ENCODE peak calls at places on chromosome 14, in seven cellular contexts. One of them, this sample, is unnamed.

GRCh38 chr14:85088231-85088630 is 441.7 kb upstream of the FLRT2 start:
- DNase-seq in IMR-90: no peak
- DNase-seq in H9: no peak
- DNase-seq in neuronal stem cell: no peak
- DNase-seq in mesenchymal stem cell: peak
- DNase-seq in H1: no peak
- DNase-seq in trophoblast cell: no peak
- DNase-seq in this sample: no peak

GRCh38 chr14:63510538-63510937 is 32.6 kb downstream of the PPP2R5E start:
- DNase-seq in IMR-90: peak
- DNase-seq in H9: no peak
- DNase-seq in neuronal stem cell: no peak
- DNase-seq in mesenchymal stem cell: peak
- DNase-seq in H1: no peak
- DNase-seq in trophoblast cell: no peak
- DNase-seq in this sample: no peak

GRCh38 chr14:34113051-34113511 is 162.2 kb upstream of the EGLN3 start:
- DNase-seq in IMR-90: peak
- DNase-seq in H9: no peak
- DNase-seq in neuronal stem cell: no peak
- DNase-seq in mesenchymal stem cell: peak
- DNase-seq in H1: no peak
- DNase-seq in trophoblast cell: peak
- DNase-seq in this sample: peak

GRCh38 chr14:50944647-50945413 is 547 bp upstream of the PYGL start:
- DNase-seq in IMR-90: peak
- DNase-seq in H9: no peak
- DNase-seq in neuronal stem cell: no peak
- DNase-seq in mesenchymal stem cell: peak
- DNase-seq in H1: no peak
- DNase-seq in trophoblast cell: peak
- DNase-seq in this sample: no peak

GRCh38 chr14:102917469-102918211 is 4.8 kb upstream of the AMN start:
- DNase-seq in IMR-90: peak
- DNase-seq in H9: peak
- DNase-seq in neuronal stem cell: no peak
- DNase-seq in mesenchymal stem cell: peak
- DNase-seq in H1: peak
- DNase-seq in trophoblast cell: no peak
- DNase-seq in this sample: peak

GRCh38 chr14:63308723-63309317 is 9.9 kb downstream of the GPHB5 start:
- DNase-seq in IMR-90: peak
- DNase-seq in H9: peak
- DNase-seq in neuronal stem cell: no peak
- DNase-seq in mesenchymal stem cell: no peak
- DNase-seq in H1: peak
- DNase-seq in trophoblast cell: peak
- DNase-seq in this sample: peak

GRCh38 chr14:52000019-52000582 is 10.8 kb downstream of the RTRAF start:
- DNase-seq in IMR-90: peak
- DNase-seq in H9: no peak
- DNase-seq in neuronal stem cell: no peak
- DNase-seq in mesenchymal stem cell: no peak
- DNase-seq in H1: no peak
- DNase-seq in trophoblast cell: no peak
- DNase-seq in this sample: no peak

GRCh38 chr14:59754256-59754655 is 116.3 kb downstream of the RTN1 start:
- DNase-seq in IMR-90: peak
- DNase-seq in H9: no peak
- DNase-seq in neuronal stem cell: no peak
- DNase-seq in mesenchymal stem cell: no peak
- DNase-seq in H1: no peak
- DNase-seq in trophoblast cell: no peak
- DNase-seq in this sample: peak

GRCh38 chr14:31927348-31927826 is 149.7 kb upstream of the ARHGAP5 start:
- DNase-seq in IMR-90: peak
- DNase-seq in H9: peak
- DNase-seq in neuronal stem cell: no peak
- DNase-seq in mesenchymal stem cell: peak
- DNase-seq in H1: no peak
- DNase-seq in trophoblast cell: no peak
- DNase-seq in this sample: peak

GRCh38 chr14:32350020-32350419 is 20.9 kb downstream of the AKAP6 start:
- DNase-seq in IMR-90: no peak
- DNase-seq in H9: no peak
- DNase-seq in neuronal stem cell: no peak
- DNase-seq in mesenchymal stem cell: no peak
- DNase-seq in H1: no peak
- DNase-seq in trophoblast cell: no peak
- DNase-seq in this sample: no peak

GRCh38 chr14:68780358-68781160 is 12.3 kb downstream of the ZFP36L1 start:
- DNase-seq in IMR-90: peak
- DNase-seq in H9: no peak
- DNase-seq in neuronal stem cell: no peak
- DNase-seq in mesenchymal stem cell: peak
- DNase-seq in H1: no peak
- DNase-seq in trophoblast cell: no peak
- DNase-seq in this sample: peak

GRCh38 chr14:42944284-42944683 is 1337.6 kb downstream of the LRFN5 start:
- DNase-seq in IMR-90: peak
- DNase-seq in H9: no peak
- DNase-seq in neuronal stem cell: no peak
- DNase-seq in mesenchymal stem cell: no peak
- DNase-seq in H1: no peak
- DNase-seq in trophoblast cell: no peak
- DNase-seq in this sample: no peak

GRCh38 chr14:67187826-67188225 is 1.4 kb upstream of the GARIN2 start:
- DNase-seq in IMR-90: peak
- DNase-seq in H9: no peak
- DNase-seq in neuronal stem cell: no peak
- DNase-seq in mesenchymal stem cell: peak
- DNase-seq in H1: no peak
- DNase-seq in trophoblast cell: no peak
- DNase-seq in this sample: no peak

GRCh38 chr14:71711619-71712018 is 220.6 kb upstream of the RGS6 start:
- DNase-seq in IMR-90: peak
- DNase-seq in H9: no peak
- DNase-seq in neuronal stem cell: peak
- DNase-seq in mesenchymal stem cell: no peak
- DNase-seq in H1: no peak
- DNase-seq in trophoblast cell: no peak
- DNase-seq in this sample: no peak

GRCh38 chr14:68562911-68563255 is 230.0 kb downstream of the ZFP36L1 start:
- DNase-seq in IMR-90: no peak
- DNase-seq in H9: no peak
- DNase-seq in neuronal stem cell: no peak
- DNase-seq in mesenchymal stem cell: no peak
- DNase-seq in H1: no peak
- DNase-seq in trophoblast cell: no peak
- DNase-seq in this sample: no peak

GRCh38 chr14:93708311-93708734 is 80.0 kb downstream of the PRIMA1 start:
- DNase-seq in IMR-90: no peak
- DNase-seq in H9: no peak
- DNase-seq in neuronal stem cell: no peak
- DNase-seq in mesenchymal stem cell: no peak
- DNase-seq in H1: no peak
- DNase-seq in trophoblast cell: no peak
- DNase-seq in this sample: no peak

GRCh38 chr14:68927089-68927488 is 52.0 kb downstream of the ACTN1 start:
- DNase-seq in IMR-90: no peak
- DNase-seq in H9: no peak
- DNase-seq in neuronal stem cell: no peak
- DNase-seq in mesenchymal stem cell: no peak
- DNase-seq in H1: no peak
- DNase-seq in trophoblast cell: no peak
- DNase-seq in this sample: no peak

GRCh38 chr14:93954900-93955891 is 21.2 kb downstream of the ASB2 start:
- DNase-seq in IMR-90: no peak
- DNase-seq in H9: no peak
- DNase-seq in neuronal stem cell: no peak
- DNase-seq in mesenchymal stem cell: no peak
- DNase-seq in H1: no peak
- DNase-seq in trophoblast cell: no peak
- DNase-seq in this sample: no peak

GRCh38 chr14:101844752-101845151 is 83.2 kb downstream of the PPP2R5C start:
- DNase-seq in IMR-90: no peak
- DNase-seq in H9: no peak
- DNase-seq in neuronal stem cell: no peak
- DNase-seq in mesenchymal stem cell: no peak
- DNase-seq in H1: no peak
- DNase-seq in trophoblast cell: no peak
- DNase-seq in this sample: no peak
- H2AK5ac ChIP-seq in IMR-90: no peak
- H2AK5ac ChIP-seq in H9: no peak
- H2AK5ac ChIP-seq in neuronal stem cell: no peak
- H2AK5ac ChIP-seq in mesenchymal stem cell: no peak
- H2AK5ac ChIP-seq in H1: no peak
- H2AK5ac ChIP-seq in trophoblast cell: no peak
- H2AK5ac ChIP-seq in this sample: no peak

GRCh38 chr14:37051680-37052079 is 120.7 kb downstream of the SLC25A21 start:
- DNase-seq in IMR-90: no peak
- DNase-seq in H9: peak
- DNase-seq in neuronal stem cell: no peak
- DNase-seq in mesenchymal stem cell: no peak
- DNase-seq in H1: no peak
- DNase-seq in trophoblast cell: no peak
- DNase-seq in this sample: no peak

GRCh38 chr14:37051153-37051552 is 121.3 kb downstream of the SLC25A21 start:
- DNase-seq in IMR-90: no peak
- DNase-seq in H9: no peak
- DNase-seq in neuronal stem cell: no peak
- DNase-seq in mesenchymal stem cell: no peak
- DNase-seq in H1: no peak
- DNase-seq in trophoblast cell: no peak
- DNase-seq in this sample: no peak

GRCh38 chr14:37054869-37055268 is 117.5 kb downstream of the SLC25A21 start:
- DNase-seq in IMR-90: no peak
- DNase-seq in H9: no peak
- DNase-seq in neuronal stem cell: no peak
- DNase-seq in mesenchymal stem cell: no peak
- DNase-seq in H1: no peak
- DNase-seq in trophoblast cell: no peak
- DNase-seq in this sample: no peak

GRCh38 chr14:37056473-37056872 is 115.9 kb downstream of the SLC25A21 start:
- DNase-seq in IMR-90: peak
- DNase-seq in H9: no peak
- DNase-seq in neuronal stem cell: no peak
- DNase-seq in mesenchymal stem cell: peak
- DNase-seq in H1: no peak
- DNase-seq in trophoblast cell: no peak
- DNase-seq in this sample: peak

DNA sequence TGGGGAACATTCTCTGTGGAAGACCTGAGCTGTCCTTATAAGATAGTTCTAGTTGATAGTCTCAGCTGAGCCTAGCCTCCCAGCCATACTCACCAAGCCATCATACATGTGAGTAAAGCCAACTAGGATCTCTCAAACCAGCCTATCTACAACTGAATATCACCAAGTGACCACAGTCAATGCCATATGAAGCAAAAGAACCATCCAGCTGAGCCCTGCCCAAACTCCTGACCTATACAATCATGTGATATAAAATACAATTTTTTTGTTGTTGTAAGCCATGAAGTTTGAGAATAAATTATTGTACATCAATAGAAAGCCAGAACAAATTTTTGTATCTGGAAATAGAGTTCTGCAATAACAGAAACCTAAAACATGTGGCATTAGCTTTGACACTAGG is 118.3 kb downstream of the SLC25A21 start:
- DNase-seq in IMR-90: no peak
- DNase-seq in H9: no peak
- DNase-seq in neuronal stem cell: no peak
- DNase-seq in mesenchymal stem cell: no peak
- DNase-seq in H1: no peak
- DNase-seq in trophoblast cell: no peak
- DNase-seq in this sample: no peak
- H2AK5ac ChIP-seq in IMR-90: no peak
- H2AK5ac ChIP-seq in H9: no peak
- H2AK5ac ChIP-seq in neuronal stem cell: no peak
- H2AK5ac ChIP-seq in mesenchymal stem cell: no peak
- H2AK5ac ChIP-seq in H1: no peak
- H2AK5ac ChIP-seq in trophoblast cell: no peak
- H2AK5ac ChIP-seq in this sample: no peak

GRCh38 chr14:95349241-95349640 is 29.5 kb upstream of the CLMN start:
- DNase-seq in IMR-90: no peak
- DNase-seq in H9: no peak
- DNase-seq in neuronal stem cell: no peak
- DNase-seq in mesenchymal stem cell: no peak
- DNase-seq in H1: no peak
- DNase-seq in trophoblast cell: no peak
- DNase-seq in this sample: no peak
- H2AK5ac ChIP-seq in IMR-90: no peak
- H2AK5ac ChIP-seq in H9: no peak
- H2AK5ac ChIP-seq in neuronal stem cell: no peak
- H2AK5ac ChIP-seq in mesenchymal stem cell: no peak
- H2AK5ac ChIP-seq in H1: no peak
- H2AK5ac ChIP-seq in trophoblast cell: no peak
- H2AK5ac ChIP-seq in this sample: no peak

GRCh38 chr14:73786942-73787759 is 64.5 kb upstream of the PTGR2 start:
- DNase-seq in IMR-90: peak
- DNase-seq in H9: peak
- DNase-seq in neuronal stem cell: no peak
- DNase-seq in mesenchymal stem cell: peak
- DNase-seq in H1: peak
- DNase-seq in trophoblast cell: peak
- DNase-seq in this sample: peak

GRCh38 chr14:73789996-73790581 is 61.5 kb upstream of the PTGR2 start:
- DNase-seq in IMR-90: peak
- DNase-seq in H9: no peak
- DNase-seq in neuronal stem cell: no peak
- DNase-seq in mesenchymal stem cell: peak
- DNase-seq in H1: no peak
- DNase-seq in trophoblast cell: no peak
- DNase-seq in this sample: no peak

GRCh38 chr14:73786632-73786941 is 65.0 kb upstream of the PTGR2 start:
- DNase-seq in IMR-90: peak
- DNase-seq in H9: peak
- DNase-seq in neuronal stem cell: no peak
- DNase-seq in mesenchymal stem cell: peak
- DNase-seq in H1: no peak
- DNase-seq in trophoblast cell: no peak
- DNase-seq in this sample: peak

GRCh38 chr14:73787760-73788508 is 63.7 kb upstream of the PTGR2 start:
- DNase-seq in IMR-90: peak
- DNase-seq in H9: no peak
- DNase-seq in neuronal stem cell: no peak
- DNase-seq in mesenchymal stem cell: peak
- DNase-seq in H1: no peak
- DNase-seq in trophoblast cell: no peak
- DNase-seq in this sample: no peak

GRCh38 chr14:73788871-73789590 is 62.6 kb upstream of the PTGR2 start:
- DNase-seq in IMR-90: no peak
- DNase-seq in H9: no peak
- DNase-seq in neuronal stem cell: no peak
- DNase-seq in mesenchymal stem cell: no peak
- DNase-seq in H1: no peak
- DNase-seq in trophoblast cell: no peak
- DNase-seq in this sample: no peak
- H2AK5ac ChIP-seq in IMR-90: peak
- H2AK5ac ChIP-seq in H9: no peak
- H2AK5ac ChIP-seq in neuronal stem cell: no peak
- H2AK5ac ChIP-seq in mesenchymal stem cell: peak
- H2AK5ac ChIP-seq in H1: no peak
- H2AK5ac ChIP-seq in trophoblast cell: no peak
- H2AK5ac ChIP-seq in this sample: no peak